ENCODE peak calls at places on chromosome 13, in four cellular contexts. D, M, C and V are unnamed samples.
A peak's percentile ranks its signal among the peaks of the same experiment; 100 is the strongest.

GRCh38 chr13:50809133-50810090 is 34.1 kb downstream of the DLEU7 start:
- DNase-seq in D (no peak), M (no peak), C (no peak), V (no peak)

GRCh38 chr13:51311271-51311670 is 28.2 kb upstream of the SERPINE3 start:
- DNase-seq in D (no peak), M (no peak), C (no peak), V (no peak)

GRCh38 chr13:95535243-95535642 is 17.3 kb upstream of the CLDN10 start:
- DNase-seq in D (no peak), M (no peak), C (no peak), V (no peak)

GRCh38 chr13:111792956-111793355 is 274.0 kb upstream of the SOX1 start:
- DNase-seq in D (no peak), M (no peak), C (no peak), V (no peak)

GRCh38 chr13:19117913-19118739 is 63.5 kb downstream of the TUBA3C start:
- DNase-seq in D (no peak), M (no peak), C (no peak), V (no peak)

GRCh38 chr13:113324336-113324882 is 27.4 kb downstream of the LAMP1 start:
- DNase-seq in D (no peak), M (no peak), C (no peak), V (peak; percentile 15)

GRCh38 chr13:65603160-65603559 is 1627.0 kb downstream of the PCDH9 start:
- DNase-seq in D (no peak), M (no peak), C (no peak), V (no peak)

GRCh38 chr13:90867336-90867683 is 480.2 kb upstream of the MIR17HG start:
- DNase-seq in D (peak; percentile 19), M (peak; percentile 67), C (no peak), V (peak; percentile 25)

GRCh38 chr13:79483302-79483701 is 2.3 kb downstream of the NDFIP2 start:
- DNase-seq in D (no peak), M (no peak), C (no peak), V (no peak)